ENCODE peak calls at places on chromosomes 11 and 22, in four cellular contexts. P, U, C and F are unnamed samples.
A peak's percentile ranks its signal among the peaks of the same experiment; 100 is the strongest.

GRCh38 chr22:49771266-49772065 is 56.2 kb downstream of the BRD1 start:
- DNase-seq in P (no peak), U (no peak), C (no peak), F (no peak)

GRCh38 chr22:28594784-28595324 is 84.8 kb downstream of the TTC28 start:
- DNase-seq in P (peak; percentile 68), U (no peak), C (no peak), F (peak; percentile 63)

GRCh38 chr22:18970180-18970947 is 34.3 kb upstream of the PRODH start:
- DNase-seq in P (peak; percentile 7), U (peak; percentile 12), C (peak; percentile 71), F (no peak)

GRCh38 chr22:19287076-19287724 is 4.3 kb downstream of the CLTCL1 start:
- DNase-seq in P (no peak), U (no peak), C (no peak), F (peak; percentile 97)

GRCh38 chr11:102254047-102254446 is 63.2 kb upstream of the BIRC3 start:
- DNase-seq in P (no peak), U (no peak), C (no peak), F (no peak)

GRCh38 chr11:10858505-10859360 is 880 bp upstream of the ZBED5 start:
- DNase-seq in P (no peak), U (peak; percentile 73), C (peak; percentile 73), F (peak; percentile 29)

GRCh38 chr22:41582694-41583093 is 6.9 kb downstream of the PMM1 start:
- DNase-seq in P (no peak), U (no peak), C (no peak), F (no peak)

GRCh38 chr11:35163209-35163608 is 24.2 kb downstream of the CD44 start:
- DNase-seq in P (peak; percentile 55), U (no peak), C (no peak), F (peak; percentile 63)

GRCh38 chr22:24157783-24158170 is 23.5 kb upstream of the SUSD2 start:
- DNase-seq in P (no peak), U (peak; percentile 41), C (no peak), F (no peak)

GRCh38 chr11:74474316-74474715 is 7.0 kb upstream of the KCNE3 start:
- DNase-seq in P (no peak), U (peak; percentile 32), C (no peak), F (no peak)

GRCh38 chr11:113240389-113240788 is 74.0 kb upstream of the TTC12 start:
- DNase-seq in P (no peak), U (no peak), C (no peak), F (no peak)

GRCh38 chr11:9755561-9755960 is 91.7 kb downstream of the SWAP70 start:
- DNase-seq in P (peak; percentile 89), U (no peak), C (no peak), F (no peak)

GRCh38 chr22:30044369-30044768 is 35.9 kb upstream of the HORMAD2 start:
- DNase-seq in P (peak; percentile 85), U (no peak), C (no peak), F (peak; percentile 88)

GRCh38 chr11:121472310-121472709 is 19.5 kb upstream of the SORL1-AS1 start:
- DNase-seq in P (no peak), U (no peak), C (no peak), F (no peak)
- H3K27me3 ChIP-seq in P (peaks cover 25% of the 10 kb centered on the region), U (no peaks in the 10 kb centered on the region), C (no peaks in the 10 kb centered on the region), F (no peaks in the 10 kb centered on the region)

DNA sequence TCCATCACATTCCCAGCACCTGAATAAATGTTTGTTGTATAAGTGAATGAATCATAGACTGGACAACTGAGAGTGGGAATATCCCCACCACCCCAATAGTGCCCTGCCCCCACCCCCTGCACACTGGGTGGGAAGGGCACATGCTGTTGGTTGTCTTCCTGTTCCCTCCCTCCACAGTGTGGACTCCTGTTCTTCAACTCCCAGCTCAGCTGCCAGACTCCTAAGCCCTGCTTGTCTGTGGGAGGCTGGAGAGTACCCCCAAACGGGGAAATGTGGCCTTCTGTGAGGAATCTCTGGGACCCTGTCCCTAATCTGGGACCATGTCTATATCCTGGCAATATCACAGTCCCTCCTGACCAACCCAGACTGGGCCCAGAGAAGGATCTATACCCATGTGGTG is 5.5 kb upstream of the MYOD1 start:
- DNase-seq in P (no peak), U (no peak), C (no peak), F (no peak)
- H3K27me3 ChIP-seq in P (peaks cover 91% of the 10 kb centered on the region), U (no peaks in the 10 kb centered on the region), C (peaks cover 2% of the 10 kb centered on the region), F (peaks cover 21% of the 10 kb centered on the region)

GRCh38 chr11:1051356-1052132 is 15.0 kb upstream of the MUC6 start:
- DNase-seq in P (no peak), U (peak; percentile 13), C (no peak), F (no peak)
- H3K27me3 ChIP-seq in P (peaks cover 94% of the 10 kb centered on the region), U (no peaks in the 10 kb centered on the region), C (no peaks in the 10 kb centered on the region), F (peaks cover 8% of the 10 kb centered on the region)

GRCh38 chr11:120317689-120318195 is 7.4 kb upstream of the TLCD5 start:
- DNase-seq in P (no peak), U (no peak), C (no peak), F (no peak)

GRCh38 chr11:120314861-120315260 is 10.2 kb upstream of the TLCD5 start:
- DNase-seq in P (no peak), U (no peak), C (no peak), F (no peak)

GRCh38 chr11:120318906-120319305 is 6.2 kb upstream of the TLCD5 start:
- DNase-seq in P (no peak), U (no peak), C (no peak), F (no peak)

GRCh38 chr11:120316880-120317688 is 8.0 kb upstream of the TLCD5 start:
- DNase-seq in P (peak; percentile 56), U (peak; percentile 72), C (peak; percentile 67), F (peak; percentile 97)
- H3K27me3 ChIP-seq in P (no peaks in the 10 kb centered on the region), U (no peaks in the 10 kb centered on the region), C (no peaks in the 10 kb centered on the region), F (no peaks in the 10 kb centered on the region)